ENCODE peak calls at places on chromosomes 1 and 21, in ten cellular contexts. B, S, T, K, U, O, R, I, W and Q are unnamed samples.

GRCh38 chr1:172603816-172604215 is 55.1 kb upstream of the FASLG start:
- DNase-seq in B (no peak), S (no peak), T (no peak), K (no peak), U (no peak), O (no peak), R (no peak), I (no peak), W (no peak), Q (no peak)

GRCh38 chr1:198258491-198258890 is 101.7 kb downstream of the NEK7 start:
- DNase-seq in B (peak), S (peak), T (no peak), K (no peak), U (no peak), O (no peak), R (no peak), I (peak), W (no peak), Q (no peak)

GRCh38 chr1:54276617-54277450 is 76.9 kb downstream of the MRPL37 start:
- DNase-seq in B (no peak), S (no peak), T (no peak), K (no peak), U (no peak), O (no peak), R (no peak), I (no peak), W (no peak), Q (no peak)

GRCh38 chr1:21775542-21775899 is 7.4 kb downstream of the USP48 start:
- DNase-seq in B (no peak), S (no peak), T (no peak), K (no peak), U (no peak), O (no peak), R (no peak), I (no peak), W (no peak), Q (no peak)

GRCh38 chr1:154429118-154429517 is 24.0 kb downstream of the IL6R start:
- DNase-seq in B (no peak), S (no peak), T (no peak), K (no peak), U (no peak), O (no peak), R (no peak), I (no peak), W (no peak), Q (no peak)

GRCh38 chr1:92705456-92705855 is 79.5 kb downstream of the EVI5 start:
- DNase-seq in B (no peak), S (no peak), T (no peak), K (no peak), U (no peak), O (no peak), R (no peak), I (no peak), W (no peak), Q (no peak)

GRCh38 chr1:81702903-81703302 is 97.8 kb upstream of the ADGRL2 start:
- DNase-seq in B (no peak), S (peak), T (no peak), K (no peak), U (no peak), O (no peak), R (peak), I (peak), W (no peak), Q (no peak)

GRCh38 chr1:34266127-34266951 is 89.6 kb downstream of the C1orf94 start:
- DNase-seq in B (no peak), S (no peak), T (peak), K (no peak), U (no peak), O (no peak), R (no peak), I (no peak), W (peak), Q (no peak)

GRCh38 chr1:115640384-115640783 is 1.4 kb upstream of the VANGL1 start:
- DNase-seq in B (no peak), S (no peak), T (no peak), K (no peak), U (no peak), O (no peak), R (no peak), I (no peak), W (no peak), Q (no peak)

GRCh38 chr21:44795342-44795741 is 6.3 kb downstream of the UBE2G2 start:
- DNase-seq in B (no peak), S (peak), T (no peak), K (no peak), U (no peak), O (no peak), R (no peak), I (no peak), W (no peak), Q (no peak)

GRCh38 chr1:15852036-15852827 is 4.7 kb downstream of the SPEN start:
- DNase-seq in B (no peak), S (peak), T (no peak), K (no peak), U (no peak), O (no peak), R (no peak), I (no peak), W (no peak), Q (no peak)

GRCh38 chr1:91569411-91570104 is 68.9 kb downstream of the CDC7 start:
- DNase-seq in B (no peak), S (peak), T (no peak), K (peak), U (no peak), O (peak), R (peak), I (peak), W (no peak), Q (no peak)

GRCh38 chr1:227166559-227166958 is 151.7 kb downstream of the CDC42BPA start:
- DNase-seq in B (no peak), S (no peak), T (peak), K (no peak), U (no peak), O (no peak), R (no peak), I (no peak), W (no peak), Q (no peak)
- TF ChIP-seq CTCF in B (no peak), S (no peak), T (peak), K (no peak), U (no peak), O (no peak), R (no peak), I (no peak), W (no peak), Q (no peak)

DNA sequence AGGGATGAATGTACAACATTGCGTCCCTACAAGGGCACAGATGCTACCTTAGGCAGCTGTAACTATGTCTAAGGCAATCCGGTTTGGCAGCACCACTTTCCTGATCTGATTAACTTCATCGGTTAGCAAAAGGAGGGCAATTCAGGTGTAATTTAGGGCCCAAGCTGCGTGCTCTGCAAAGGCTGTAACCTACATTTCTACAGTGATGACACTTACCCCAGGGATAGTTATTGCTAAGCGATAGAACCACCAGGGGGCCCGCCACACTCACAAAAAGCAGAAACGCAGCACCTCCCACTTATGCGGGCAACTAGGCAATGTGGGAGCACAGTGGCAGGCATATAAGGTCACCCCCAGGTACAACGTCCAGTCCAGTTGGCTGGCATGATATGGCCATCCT is 113.5 kb downstream of the GDAP2 start:
- DNase-seq in B (no peak), S (no peak), T (peak), K (no peak), U (no peak), O (no peak), R (no peak), I (no peak), W (no peak), Q (no peak)
- TF ChIP-seq CTCF in B (no peak), S (no peak), T (peak), K (no peak), U (no peak), O (no peak), R (peak), I (no peak), W (no peak), Q (peak)

GRCh38 chr1:159916240-159917051 is 8.9 kb downstream of the TAGLN2 start:
- DNase-seq in B (no peak), S (peak), T (peak), K (no peak), U (peak), O (peak), R (peak), I (peak), W (no peak), Q (no peak)
- TF ChIP-seq CTCF in B (no peak), S (peak), T (no peak), K (no peak), U (no peak), O (no peak), R (peak), I (no peak), W (no peak), Q (no peak)

GRCh38 chr1:201020040-201020591 is 3.4 kb downstream of the KIF21B start:
- DNase-seq in B (peak), S (peak), T (peak), K (no peak), U (peak), O (no peak), R (no peak), I (no peak), W (no peak), Q (no peak)

GRCh38 chr1:201022178-201022823 is 1.2 kb downstream of the KIF21B start:
- DNase-seq in B (no peak), S (no peak), T (no peak), K (no peak), U (no peak), O (no peak), R (no peak), I (no peak), W (no peak), Q (no peak)

GRCh38 chr1:201021333-201022177 is 2.0 kb downstream of the KIF21B start:
- DNase-seq in B (peak), S (no peak), T (no peak), K (no peak), U (peak), O (no peak), R (no peak), I (no peak), W (no peak), Q (no peak)

GRCh38 chr1:201019321-201019977 is 4.1 kb downstream of the KIF21B start:
- DNase-seq in B (peak), S (peak), T (no peak), K (peak), U (peak), O (peak), R (peak), I (peak), W (no peak), Q (no peak)

DNA sequence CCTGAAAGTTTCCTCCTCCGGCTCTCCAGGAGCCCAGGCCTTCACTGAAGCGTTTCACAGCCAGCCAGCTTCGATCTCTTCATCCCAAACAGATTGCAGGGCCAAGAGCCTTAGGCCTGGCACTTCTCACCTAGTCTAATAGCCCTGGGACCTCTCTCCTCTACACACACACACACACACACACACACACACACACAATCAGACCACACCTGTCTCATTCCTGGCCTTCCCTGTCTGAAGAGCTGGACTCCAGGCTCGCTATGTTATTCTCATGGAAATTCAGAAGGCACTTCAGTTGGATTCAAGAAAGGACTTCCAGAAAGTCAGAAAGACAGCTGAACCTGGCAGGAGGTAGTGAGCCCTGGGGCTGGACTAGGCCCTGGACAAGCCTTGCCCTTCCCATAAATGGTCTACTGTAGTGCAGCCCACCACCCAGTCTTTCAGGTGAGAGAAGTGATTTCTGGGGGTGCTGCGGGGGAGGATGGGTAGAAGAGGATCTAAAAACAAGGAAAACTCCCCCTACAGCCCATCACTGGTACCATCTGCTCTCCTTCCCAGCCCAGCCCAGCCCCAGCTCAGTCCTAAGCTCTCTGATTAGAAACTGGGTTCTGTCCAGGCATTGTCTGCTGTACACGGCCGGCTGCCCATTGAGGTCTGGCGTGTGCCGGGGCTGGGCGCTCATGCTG is 2.7 kb downstream of the KIF21B start:
- DNase-seq in B (no peak), S (peak), T (peak), K (no peak), U (peak), O (no peak), R (no peak), I (no peak), W (peak), Q (no peak)
- TF ChIP-seq CTCF in B (peak), S (peak), T (peak), K (no peak), U (peak), O (no peak), R (peak), I (peak), W (peak), Q (peak)

DNA sequence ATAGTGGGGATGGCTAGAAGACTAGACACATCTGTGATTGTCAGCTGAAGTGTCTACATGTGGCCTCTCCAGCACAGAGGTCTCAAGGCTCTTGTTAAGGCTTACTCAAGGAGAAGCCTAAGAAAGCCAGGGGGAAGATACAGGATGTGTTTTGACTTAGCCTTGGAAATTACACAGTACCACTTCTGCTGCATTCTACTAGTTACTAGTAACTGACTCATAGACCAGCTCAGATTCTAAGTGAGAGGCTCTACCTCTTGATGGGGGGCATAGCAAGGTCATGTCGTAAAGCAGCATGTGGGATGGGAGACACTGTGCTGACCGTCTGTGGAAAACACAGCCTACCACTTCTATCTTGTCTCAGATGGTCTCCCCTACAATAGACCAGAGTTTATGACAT is 99.5 kb downstream of the UBE2U start:
- DNase-seq in B (no peak), S (peak), T (no peak), K (no peak), U (no peak), O (no peak), R (peak), I (peak), W (no peak), Q (no peak)
- TF ChIP-seq CTCF in B (no peak), S (no peak), T (no peak), K (no peak), U (no peak), O (no peak), R (no peak), I (no peak), W (no peak), Q (no peak)